ENCODE peak calls at places on chromosomes 5 and 9, in four cellular contexts. C is uterus; S is stimulated activated CD8-positive, alpha-beta memory T cell treated with anti-CD3 and anti-CD28 coated beads, Interleukin-15, amount 100 ng/mL, for 4 hours; Z is NCI-H2029 treated with DMSO at 0.1 percent for 48 hours. V is an unnamed sample.
A peak's percentile ranks its signal among the peaks of the same experiment; 100 is the strongest.

GRCh38 chr5:140827704-140828401 is at the start of gene PCDHA6:
- DNase-seq in C (no peak), S (no peak), Z (no peak), V (no peak)

GRCh38 chr5:28542968-28543367 is 1504.6 kb upstream of the CDH9 start:
- DNase-seq in C (no peak), S (no peak), Z (no peak), V (no peak)

GRCh38 chr9:93007529-93008058 is 50.9 kb upstream of the SUSD3 start:
- DNase-seq in C (no peak), S (no peak), Z (no peak), V (peak; percentile 37)

GRCh38 chr9:132372177-132373095 is 17.6 kb upstream of the SETX start:
- DNase-seq in C (peak; percentile 60), S (no peak), Z (no peak), V (no peak)

GRCh38 chr5:151223447-151224264 is at the start of gene CCDC69:
- DNase-seq in C (peak; percentile 76), S (peak; percentile 31), Z (no peak), V (peak; percentile 85)

GRCh38 chr5:92460505-92460904 is 1077.4 kb upstream of the ARRDC3 start:
- DNase-seq in C (no peak), S (no peak), Z (no peak), V (no peak)

GRCh38 chr5:123428521-123429220 is 5.5 kb upstream of the CEP120 start:
- DNase-seq in C (no peak), S (no peak), Z (no peak), V (no peak)

GRCh38 chr9:37922391-37923120 is 18.6 kb upstream of the SLC25A51 start:
- DNase-seq in C (no peak), S (no peak), Z (no peak), V (no peak)

GRCh38 chr5:138677782-138678181 is 75.4 kb upstream of the CTNNA1 start:
- DNase-seq in C (no peak), S (no peak), Z (no peak), V (no peak)

GRCh38 chr5:67998709-67999251 is 216.8 kb upstream of the PIK3R1 start:
- DNase-seq in C (peak; percentile 30), S (no peak), Z (peak; percentile 16), V (no peak)

GRCh38 chr9:98833090-98833956 is 25.9 kb downstream of the GALNT12 start:
- DNase-seq in C (no peak), S (no peak), Z (no peak), V (no peak)

GRCh38 chr5:150577378-150577777 is 63.1 kb upstream of the SYNPO start:
- DNase-seq in C (peak; percentile 4), S (no peak), Z (no peak), V (no peak)

GRCh38 chr5:131976414-131977211 is 31.1 kb upstream of the MEIKIN start:
- DNase-seq in C (no peak), S (no peak), Z (no peak), V (no peak)

GRCh38 chr9:14813336-14814020 is 90.9 kb upstream of the CER1 start:
- DNase-seq in C (no peak), S (no peak), Z (no peak), V (no peak)

GRCh38 chr5:373710-374602 is 52.4 kb downstream of the AHRR start:
- DNase-seq in C (peak; percentile 5), S (peak; percentile 69), Z (no peak), V (no peak)

GRCh38 chr5:52148679-52149078 is 639.0 kb upstream of the ITGA1 start:
- DNase-seq in C (no peak), S (no peak), Z (no peak), V (no peak)

GRCh38 chr5:168972650-168973241 is 328.2 kb downstream of the SLIT3 start:
- DNase-seq in C (no peak), S (no peak), Z (no peak), V (no peak)

GRCh38 chr5:2158109-2158508 is 275.4 kb upstream of the IRX4 start:
- DNase-seq in C (no peak), S (no peak), Z (no peak), V (no peak)

GRCh38 chr9:102459828-102460227 is 535.3 kb upstream of the CYLC2 start:
- DNase-seq in C (no peak), S (no peak), Z (no peak), V (no peak)

GRCh38 chr5:93340881-93341280 is 240.1 kb downstream of the NR2F1-AS1 start:
- DNase-seq in C (no peak), S (no peak), Z (no peak), V (no peak)

GRCh38 chr5:81020478-81021167 is 60.5 kb downstream of the RASGRF2 start:
- DNase-seq in C (no peak), S (no peak), Z (no peak), V (no peak)

GRCh38 chr5:73655521-73656160 is 29.6 kb downstream of the ARHGEF28 start:
- DNase-seq in C (no peak), S (no peak), Z (no peak), V (no peak)